ENCODE peak calls at places on chromosomes 13 and 19, in four cellular contexts. T is OCI-LY7; U is stimulated activated CD8-positive, alpha-beta memory T cell treated with anti-CD3 and anti-CD28 coated beads, Interleukin-15, amount 100 ng/mL, for 24 hours; J is RWPE1. B is an unnamed sample.

GRCh38 chr13:27470042-27470830 is 19.9 kb upstream of the MTIF3 start:
- DNase-seq in U (no peak), T (no peak), J (no peak), B (no peak)

GRCh38 chr13:33276581-33276980 is 9.0 kb downstream of the STARD13 start:
- DNase-seq in U (no peak), T (no peak), J (no peak), B (no peak)

GRCh38 chr19:39705578-39706188 is 1.4 kb downstream of the LGALS14 start:
- DNase-seq in T (no peak), U (no peak), J (no peak), B (no peak)

GRCh38 chr13:92994056-92994455 is 232.6 kb upstream of the GPC6 start:
- DNase-seq in J (peak), U (no peak), T (no peak), B (no peak)

GRCh38 chr13:46855166-46855565 is 41.7 kb downstream of the HTR2A start:
- DNase-seq in J (no peak), U (no peak), T (no peak), B (no peak)

GRCh38 chr19:7605490-7606222 is 10.0 kb downstream of the CAMSAP3 start:
- DNase-seq in U (no peak), J (no peak), T (peak), B (no peak)

GRCh38 chr19:53980553-53981407 is 10.7 kb upstream of the CACNG6 start:
- DNase-seq in J (peak), U (no peak), T (no peak), B (no peak)

GRCh38 chr13:93794197-93794885 is 567.7 kb downstream of the GPC6 start:
- DNase-seq in U (peak), J (no peak), T (no peak), B (no peak)

GRCh38 chr19:35669974-35670373 is 3.7 kb downstream of the UPK1A start:
- DNase-seq in U (no peak), T (no peak), J (no peak), B (no peak)

GRCh38 chr19:19550454-19550842 is 12.4 kb downstream of the CILP2 start:
- DNase-seq in T (no peak), U (no peak), J (no peak), B (no peak)

GRCh38 chr13:76885203-76886004 is 801 bp downstream of the KCTD12 start:
- DNase-seq in T (peak), J (peak), U (peak), B (peak)

GRCh38 chr13:40388617-40389016 is 277.8 kb downstream of the FOXO1 start:
- DNase-seq in T (peak), J (no peak), U (peak), B (no peak)

GRCh38 chr13:80469841-80470378 is 129.0 kb upstream of the SPRY2 start:
- DNase-seq in U (no peak), T (no peak), J (peak), B (no peak)

GRCh38 chr19:44662686-44663085 is 8.6 kb upstream of the CEACAM19 start:
- DNase-seq in T (no peak), J (no peak), U (no peak), B (no peak)

GRCh38 chr13:80562423-80562822 is 221.5 kb upstream of the SPRY2 start:
- DNase-seq in J (no peak), U (no peak), T (no peak), B (no peak)

GRCh38 chr19:28633223-28634030 is 579.5 kb downstream of the UQCRFS1 start:
- DNase-seq in U (no peak), J (no peak), T (peak), B (peak)

GRCh38 chr19:6730153-6730804 is 7.1 kb downstream of the GPR108 start:
- DNase-seq in U (no peak), T (peak), J (no peak), B (no peak)

GRCh38 chr13:59680429-59681024 is 483.2 kb downstream of the DIAPH3 start:
- DNase-seq in T (peak), J (peak), U (no peak), B (no peak)

GRCh38 chr19:1987197-1988187 is 28.0 kb downstream of the BTBD2 start:
- DNase-seq in J (no peak), T (no peak), U (no peak), B (no peak)

GRCh38 chr19:48737360-48737998 is 2.9 kb downstream of the RASIP1 start:
- DNase-seq in U (no peak), J (no peak), T (no peak), B (no peak)

GRCh38 chr19:47663911-47664771 is 49.1 kb upstream of the EHD2 start:
- DNase-seq in J (peak), T (no peak), U (no peak), B (peak)

GRCh38 chr13:114174529-114174941 is 4.5 kb upstream of the CFAP97D2 start:
- DNase-seq in J (no peak), T (no peak), U (no peak), B (no peak)

GRCh38 chr13:59513686-59514085 is 650.0 kb downstream of the DIAPH3 start:
- DNase-seq in T (no peak), U (no peak), J (no peak), B (no peak)

GRCh38 chr13:95788100-95788463 is 111.1 kb downstream of the DNAJC3 start:
- DNase-seq in T (no peak), U (no peak), J (no peak), B (no peak)

GRCh38 chr19:10979950-10980349 is 19.1 kb downstream of the SMARCA4 start:
- DNase-seq in J (no peak), U (no peak), T (peak), B (no peak)

GRCh38 chr19:53962887-53963435 is at the start of gene CACNG8:
- DNase-seq in J (no peak), U (no peak), T (no peak), B (no peak)

GRCh38 chr19:42606660-42607351 is 12.1 kb upstream of the CEACAM8 start:
- DNase-seq in U (peak), T (peak), J (peak), B (no peak)

GRCh38 chr19:34416021-34416545 is 11.9 kb downstream of the PDCD2L start:
- DNase-seq in J (peak), U (no peak), T (no peak), B (no peak)

GRCh38 chr19:38883286-38883685 is 5.2 kb upstream of the RINL start:
- DNase-seq in T (no peak), J (no peak), U (no peak), B (no peak)

GRCh38 chr13:40974460-40975407 is 44.4 kb downstream of the ELF1 start:
- DNase-seq in J (no peak), T (peak), U (no peak), B (no peak)

GRCh38 chr13:109494955-109495354 is 291.4 kb downstream of the IRS2 start:
- DNase-seq in J (peak), U (no peak), T (no peak), B (no peak)

GRCh38 chr19:13796301-13797057 is 1.2 kb downstream of the ZSWIM4 start:
- DNase-seq in J (peak), U (no peak), T (peak), B (no peak)

GRCh38 chr13:105530468-105530867 is 1005.0 kb downstream of the EFNB2 start:
- DNase-seq in T (no peak), U (no peak), J (no peak), B (no peak)